ENCODE peak calls at places on chromosomes 7 and 10, in ten cellular contexts. V, R, O, G, H, I, E, B, T and M are unnamed samples.
A peak's percentile ranks its signal among the peaks of the same experiment; 100 is the strongest.

GRCh38 chr10:600876-601275 is 88.6 kb downstream of the DIP2C start:
- DNase-seq in V (no peak), R (no peak), O (no peak), G (no peak), H (no peak), I (peak; percentile 32), E (peak; percentile 25), B (no peak), T (no peak), M (peak; percentile 31)

GRCh38 chr7:31549621-31550020 is 35.7 kb downstream of the ITPRID1 start:
- DNase-seq in V (no peak), R (no peak), O (no peak), G (no peak), H (no peak), I (no peak), E (no peak), B (no peak), T (no peak), M (no peak)

GRCh38 chr10:71769279-71769823 is 4.0 kb downstream of the VSIR start:
- DNase-seq in V (no peak), R (no peak), O (no peak), G (peak; percentile 26), H (no peak), I (no peak), E (no peak), B (peak; percentile 54), T (no peak), M (no peak)

GRCh38 chr7:8700076-8700624 is 266.7 kb downstream of the NXPH1 start:
- DNase-seq in V (no peak), R (peak; percentile 28), O (no peak), G (no peak), H (no peak), I (no peak), E (no peak), B (no peak), T (no peak), M (no peak)

GRCh38 chr10:85510682-85511081 is 855.9 kb downstream of the GRID1 start:
- DNase-seq in V (no peak), R (no peak), O (no peak), G (no peak), H (no peak), I (no peak), E (no peak), B (no peak), T (no peak), M (no peak)

GRCh38 chr7:101580596-101580995 is 48.5 kb downstream of the MYL10 start:
- DNase-seq in V (no peak), R (no peak), O (no peak), G (no peak), H (no peak), I (no peak), E (no peak), B (no peak), T (no peak), M (no peak)

GRCh38 chr7:33076737-33077136 is 14.2 kb upstream of the NT5C3A start:
- DNase-seq in V (no peak), R (no peak), O (no peak), G (no peak), H (no peak), I (no peak), E (no peak), B (no peak), T (no peak), M (no peak)

GRCh38 chr7:159027091-159027802 is 117.4 kb downstream of the VIPR2 start:
- DNase-seq in V (no peak), R (no peak), O (no peak), G (no peak), H (peak; percentile 18), I (no peak), E (no peak), B (peak; percentile 44), T (no peak), M (no peak)

GRCh38 chr10:128103229-128103714 is 23.0 kb downstream of the MKI67 start:
- DNase-seq in V (no peak), R (no peak), O (no peak), G (no peak), H (no peak), I (no peak), E (no peak), B (no peak), T (no peak), M (no peak)

GRCh38 chr10:35784751-35785150 is 142.7 kb upstream of the FZD8 start:
- DNase-seq in V (no peak), R (no peak), O (no peak), G (no peak), H (no peak), I (no peak), E (no peak), B (no peak), T (no peak), M (no peak)

GRCh38 chr10:124007102-124007772 is 86.2 kb downstream of the CHST15 start:
- DNase-seq in V (no peak), R (no peak), O (no peak), G (no peak), H (no peak), I (no peak), E (no peak), B (no peak), T (no peak), M (no peak)

GRCh38 chr7:129959480-129960332 is 6.9 kb upstream of the UBE2H start:
- DNase-seq in V (no peak), R (no peak), O (no peak), G (no peak), H (no peak), I (peak; percentile 40), E (peak; percentile 50), B (peak; percentile 30), T (no peak), M (no peak)

GRCh38 chr7:84017653-84018052 is 176.9 kb downstream of the SEMA3A start:
- DNase-seq in V (no peak), R (no peak), O (no peak), G (no peak), H (no peak), I (no peak), E (no peak), B (no peak), T (no peak), M (no peak)

GRCh38 chr7:80876894-80877414 is 41.9 kb downstream of the SEMA3C start:
- DNase-seq in V (peak; percentile 66), R (peak; percentile 63), O (no peak), G (no peak), H (peak; percentile 51), I (peak; percentile 20), E (peak; percentile 51), B (no peak), T (no peak), M (peak; percentile 43)

GRCh38 chr7:151517601-151518104 is 2.0 kb downstream of the RHEB start:
- DNase-seq in V (no peak), R (no peak), O (no peak), G (no peak), H (no peak), I (peak; percentile 18), E (no peak), B (no peak), T (no peak), M (no peak)

GRCh38 chr10:91652364-91652763 is 19.5 kb upstream of the PPP1R3C start:
- DNase-seq in V (peak; percentile 99), R (no peak), O (no peak), G (no peak), H (no peak), I (peak; percentile 92), E (peak; percentile 93), B (peak; percentile 84), T (peak; percentile 90), M (peak; percentile 87)

GRCh38 chr10:112558476-112559166 is 111.6 kb downstream of the VTI1A start:
- DNase-seq in V (no peak), R (peak; percentile 13), O (no peak), G (no peak), H (no peak), I (no peak), E (no peak), B (no peak), T (no peak), M (no peak)